ENCODE peak calls at places on chromosomes 12 and 14, in eight cellular contexts. X, Y, Q, U, P, C, Z and O are unnamed samples.

GRCh38 chr12:106018286-106018685 is 120.5 kb downstream of the NUAK1 start:
- DNase-seq in X (no peak), Y (no peak), Q (no peak), U (no peak), P (no peak), C (no peak), Z (no peak), O (no peak)

GRCh38 chr12:28938056-28938455 is 211.0 kb upstream of the FAR2 start:
- DNase-seq in X (no peak), Y (no peak), Q (no peak), U (no peak), P (peak; percentile 82), C (no peak), Z (peak; percentile 72), O (no peak)

GRCh38 chr14:105410642-105411016 is 9.0 kb upstream of the MTA1 start:
- DNase-seq in X (no peak), Y (peak; percentile 4), Q (no peak), U (no peak), P (no peak), C (no peak), Z (no peak), O (no peak)

GRCh38 chr12:10304161-10304574 is 3.5 kb upstream of the KLRD1 start:
- DNase-seq in X (peak; percentile 86), Y (no peak), Q (no peak), U (peak; percentile 34), P (peak; percentile 22), C (no peak), Z (no peak), O (no peak)

GRCh38 chr14:50559990-50560928 is at the start of gene ATL1:
- DNase-seq in X (peak; percentile 72), Y (peak; percentile 94), Q (peak; percentile 47), U (peak; percentile 51), P (peak; percentile 63), C (peak; percentile 19), Z (peak; percentile 90), O (peak; percentile 17)

GRCh38 chr12:11055306-11055705 is 6.8 kb downstream of the TAS2R46 start:
- DNase-seq in X (no peak), Y (no peak), Q (no peak), U (no peak), P (no peak), C (no peak), Z (no peak), O (no peak)

GRCh38 chr14:33348510-33348909 is 409.8 kb downstream of the NPAS3 start:
- DNase-seq in X (no peak), Y (no peak), Q (no peak), U (no peak), P (no peak), C (no peak), Z (no peak), O (no peak)

GRCh38 chr14:23512156-23512555 is 39.4 kb downstream of the ZFHX2 start:
- DNase-seq in X (no peak), Y (no peak), Q (no peak), U (peak; percentile 8), P (no peak), C (no peak), Z (peak; percentile 99), O (no peak)

GRCh38 chr14:68638817-68639517 is 153.9 kb downstream of the ZFP36L1 start:
- DNase-seq in X (no peak), Y (peak; percentile 57), Q (no peak), U (no peak), P (no peak), C (no peak), Z (no peak), O (no peak)

GRCh38 chr12:116339800-116340371 is 62.4 kb upstream of the MED13L start:
- DNase-seq in X (no peak), Y (peak; percentile 27), Q (no peak), U (no peak), P (no peak), C (no peak), Z (no peak), O (no peak)

GRCh38 chr12:50353869-50354593 is 42.4 kb downstream of the FAM186A start:
- DNase-seq in X (peak; percentile 61), Y (no peak), Q (no peak), U (no peak), P (no peak), C (no peak), Z (no peak), O (no peak)

GRCh38 chr12:131907379-131908081 is 13.1 kb downstream of the ULK1 start:
- DNase-seq in X (no peak), Y (no peak), Q (peak; percentile 8), U (no peak), P (no peak), C (no peak), Z (no peak), O (no peak)